ENCODE peak calls at places on chromosomes 12 and 14, in seven cellular contexts. One of them, this sample, is unnamed.
A peak's percentile ranks its signal among the peaks of the same experiment; 100 is the strongest.

GRCh38 chr14:27050195-27050594 is 452.4 kb upstream of the NOVA1 start:
- DNase-seq in H9: no peak
- DNase-seq in neuronal stem cell: no peak
- DNase-seq in H1: no peak
- DNase-seq in mesenchymal stem cell: no peak
- DNase-seq in trophoblast cell: no peak
- DNase-seq in mesendoderm: no peak
- DNase-seq in this sample: no peak

GRCh38 chr12:125098676-125099406 is 33.6 kb downstream of the AACS start:
- DNase-seq in H9: no peak
- DNase-seq in mesenchymal stem cell: no peak
- DNase-seq in trophoblast cell: no peak
- DNase-seq in H1: no peak
- DNase-seq in neuronal stem cell: no peak
- DNase-seq in mesendoderm: peak; percentile 78
- DNase-seq in this sample: no peak

GRCh38 chr12:102740157-102741032 is 176.6 kb downstream of the PAH start:
- DNase-seq in trophoblast cell: no peak
- DNase-seq in mesenchymal stem cell: peak; percentile 47
- DNase-seq in neuronal stem cell: no peak
- DNase-seq in mesendoderm: peak; percentile 17
- DNase-seq in H1: no peak
- DNase-seq in H9: no peak
- DNase-seq in this sample: peak; percentile 36

GRCh38 chr14:70871863-70872677 is 35.2 kb upstream of the PCNX1 start:
- DNase-seq in mesenchymal stem cell: peak; percentile 44
- DNase-seq in H1: no peak
- DNase-seq in mesendoderm: no peak
- DNase-seq in trophoblast cell: no peak
- DNase-seq in H9: no peak
- DNase-seq in neuronal stem cell: no peak
- DNase-seq in this sample: no peak

GRCh38 chr14:94770251-94770749 is 387 bp upstream of the GSC start:
- DNase-seq in H1: no peak
- DNase-seq in trophoblast cell: no peak
- DNase-seq in neuronal stem cell: no peak
- DNase-seq in H9: no peak
- DNase-seq in mesenchymal stem cell: no peak
- DNase-seq in mesendoderm: peak; percentile 96
- DNase-seq in this sample: peak; percentile 20

GRCh38 chr14:97149775-97150174 is 352.6 kb downstream of the VRK1 start:
- DNase-seq in neuronal stem cell: no peak
- DNase-seq in H9: no peak
- DNase-seq in mesenchymal stem cell: no peak
- DNase-seq in mesendoderm: peak; percentile 18
- DNase-seq in H1: no peak
- DNase-seq in trophoblast cell: no peak
- DNase-seq in this sample: no peak

GRCh38 chr14:29671034-29671433 is 256.6 kb downstream of the PRKD1 start:
- DNase-seq in trophoblast cell: no peak
- DNase-seq in neuronal stem cell: no peak
- DNase-seq in mesendoderm: no peak
- DNase-seq in mesenchymal stem cell: peak; percentile 8
- DNase-seq in H1: no peak
- DNase-seq in H9: no peak
- DNase-seq in this sample: peak; percentile 26

GRCh38 chr12:56836800-56837663 is 73.9 kb downstream of the HSD17B6 start:
- DNase-seq in H9: no peak
- DNase-seq in trophoblast cell: peak; percentile 69
- DNase-seq in neuronal stem cell: no peak
- DNase-seq in mesendoderm: no peak
- DNase-seq in mesenchymal stem cell: peak; percentile 71
- DNase-seq in H1: no peak
- DNase-seq in this sample: peak; percentile 72

GRCh38 chr12:19462441-19462840 is 23.1 kb downstream of the AEBP2 start:
- DNase-seq in trophoblast cell: no peak
- DNase-seq in neuronal stem cell: no peak
- DNase-seq in H9: no peak
- DNase-seq in mesendoderm: no peak
- DNase-seq in mesenchymal stem cell: no peak
- DNase-seq in H1: no peak
- DNase-seq in this sample: no peak

GRCh38 chr12:45232771-45233372 is 17.0 kb downstream of the ANO6 start:
- DNase-seq in H1: no peak
- DNase-seq in mesendoderm: peak; percentile 91
- DNase-seq in trophoblast cell: peak; percentile 85
- DNase-seq in H9: peak; percentile 70
- DNase-seq in mesenchymal stem cell: peak; percentile 99
- DNase-seq in neuronal stem cell: no peak
- DNase-seq in this sample: peak; percentile 98

GRCh38 chr12:22083167-22083566 is 37.1 kb downstream of the CMAS start:
- DNase-seq in H1: no peak
- DNase-seq in neuronal stem cell: no peak
- DNase-seq in mesendoderm: no peak
- DNase-seq in mesenchymal stem cell: peak; percentile 52
- DNase-seq in trophoblast cell: peak; percentile 30
- DNase-seq in H9: no peak
- DNase-seq in this sample: peak; percentile 35

GRCh38 chr14:101972126-101972785 is 7.9 kb downstream of the DYNC1H1 start:
- DNase-seq in neuronal stem cell: no peak
- DNase-seq in H1: no peak
- DNase-seq in H9: no peak
- DNase-seq in trophoblast cell: peak; percentile 94
- DNase-seq in mesenchymal stem cell: peak; percentile 98
- DNase-seq in mesendoderm: peak; percentile 92
- DNase-seq in this sample: peak; percentile 100

GRCh38 chr12:52367876-52368275 is 595 bp upstream of the KRT85 start:
- DNase-seq in H1: no peak
- DNase-seq in mesenchymal stem cell: no peak
- DNase-seq in H9: no peak
- DNase-seq in trophoblast cell: no peak
- DNase-seq in mesendoderm: no peak
- DNase-seq in neuronal stem cell: no peak
- DNase-seq in this sample: no peak

GRCh38 chr14:89607453-89607852 is 190.4 kb upstream of the FOXN3 start:
- DNase-seq in neuronal stem cell: no peak
- DNase-seq in mesenchymal stem cell: no peak
- DNase-seq in mesendoderm: no peak
- DNase-seq in H9: no peak
- DNase-seq in H1: no peak
- DNase-seq in trophoblast cell: no peak
- DNase-seq in this sample: peak; percentile 40

GRCh38 chr12:90627180-90627896 is 327.6 kb downstream of the CCER1 start:
- DNase-seq in mesenchymal stem cell: peak; percentile 26
- DNase-seq in mesendoderm: no peak
- DNase-seq in trophoblast cell: no peak
- DNase-seq in H9: no peak
- DNase-seq in H1: no peak
- DNase-seq in neuronal stem cell: no peak
- DNase-seq in this sample: peak; percentile 48

GRCh38 chr14:91228112-91229004 is 16.1 kb downstream of the GPR68 start:
- DNase-seq in trophoblast cell: no peak
- DNase-seq in mesenchymal stem cell: peak; percentile 59
- DNase-seq in H1: no peak
- DNase-seq in mesendoderm: peak; percentile 27
- DNase-seq in H9: peak; percentile 80
- DNase-seq in neuronal stem cell: no peak
- DNase-seq in this sample: peak; percentile 84

GRCh38 chr12:114186241-114187002 is 219.5 kb downstream of the TBX5 start:
- DNase-seq in trophoblast cell: no peak
- DNase-seq in neuronal stem cell: peak; percentile 23
- DNase-seq in H1: peak; percentile 53
- DNase-seq in mesenchymal stem cell: no peak
- DNase-seq in H9: peak; percentile 85
- DNase-seq in mesendoderm: peak; percentile 76
- DNase-seq in this sample: no peak

GRCh38 chr12:78555802-78556201 is 308.8 kb upstream of the SYT1 start:
- DNase-seq in mesendoderm: peak; percentile 45
- DNase-seq in trophoblast cell: no peak
- DNase-seq in mesenchymal stem cell: no peak
- DNase-seq in neuronal stem cell: no peak
- DNase-seq in H1: no peak
- DNase-seq in H9: no peak
- DNase-seq in this sample: no peak

GRCh38 chr14:64806202-64806861 is 73.4 kb downstream of the SPTB start:
- DNase-seq in trophoblast cell: no peak
- DNase-seq in H9: no peak
- DNase-seq in neuronal stem cell: no peak
- DNase-seq in H1: no peak
- DNase-seq in mesendoderm: no peak
- DNase-seq in mesenchymal stem cell: peak; percentile 83
- DNase-seq in this sample: peak; percentile 92

GRCh38 chr12:63826002-63826585 is 18.4 kb upstream of the SRGAP1 start:
- DNase-seq in neuronal stem cell: peak; percentile 29
- DNase-seq in H1: no peak
- DNase-seq in mesenchymal stem cell: peak; percentile 75
- DNase-seq in mesendoderm: peak; percentile 55
- DNase-seq in H9: no peak
- DNase-seq in trophoblast cell: no peak
- DNase-seq in this sample: peak; percentile 82

GRCh38 chr12:104672501-104673265 is 215.9 kb downstream of the CHST11 start:
- DNase-seq in H9: no peak
- DNase-seq in trophoblast cell: peak; percentile 17
- DNase-seq in H1: no peak
- DNase-seq in mesendoderm: no peak
- DNase-seq in mesenchymal stem cell: peak; percentile 40
- DNase-seq in neuronal stem cell: no peak
- DNase-seq in this sample: no peak

GRCh38 chr14:59107819-59108218 is 80.6 kb upstream of the DAAM1 start:
- DNase-seq in neuronal stem cell: no peak
- DNase-seq in H9: no peak
- DNase-seq in mesendoderm: no peak
- DNase-seq in H1: no peak
- DNase-seq in mesenchymal stem cell: no peak
- DNase-seq in trophoblast cell: no peak
- DNase-seq in this sample: no peak

GRCh38 chr14:96194262-96194656 is 10.4 kb upstream of the BDKRB2 start:
- DNase-seq in mesendoderm: no peak
- DNase-seq in mesenchymal stem cell: no peak
- DNase-seq in neuronal stem cell: no peak
- DNase-seq in H9: no peak
- DNase-seq in H1: no peak
- DNase-seq in trophoblast cell: no peak
- DNase-seq in this sample: no peak

GRCh38 chr12:78684419-78684818 is 180.2 kb upstream of the SYT1 start:
- DNase-seq in H9: no peak
- DNase-seq in mesendoderm: no peak
- DNase-seq in mesenchymal stem cell: no peak
- DNase-seq in trophoblast cell: no peak
- DNase-seq in neuronal stem cell: no peak
- DNase-seq in H1: no peak
- DNase-seq in this sample: no peak

GRCh38 chr14:53186532-53186931 is 33.4 kb upstream of the DDHD1 start:
- DNase-seq in mesenchymal stem cell: no peak
- DNase-seq in mesendoderm: no peak
- DNase-seq in H1: no peak
- DNase-seq in trophoblast cell: no peak
- DNase-seq in neuronal stem cell: no peak
- DNase-seq in H9: no peak
- DNase-seq in this sample: no peak
- H2BK5ac ChIP-seq in mesenchymal stem cell: no peak overlapping the region
- H2BK5ac ChIP-seq in mesendoderm: no peak overlapping the region
- H2BK5ac ChIP-seq in H1: no peak overlapping the region
- H2BK5ac ChIP-seq in trophoblast cell: no peak overlapping the region
- H2BK5ac ChIP-seq in neuronal stem cell: no peak overlapping the region
- H2BK5ac ChIP-seq in H9: no peak overlapping the region
- H2BK5ac ChIP-seq in this sample: no peak overlapping the region

GRCh38 chr12:50073712-50074111 is 11.4 kb upstream of the SMARCD1 start:
- DNase-seq in H9: no peak
- DNase-seq in mesenchymal stem cell: no peak
- DNase-seq in H1: no peak
- DNase-seq in trophoblast cell: no peak
- DNase-seq in mesendoderm: no peak
- DNase-seq in neuronal stem cell: no peak
- DNase-seq in this sample: no peak
- H2BK5ac ChIP-seq in H9: no peak overlapping the region
- H2BK5ac ChIP-seq in mesenchymal stem cell: no peak overlapping the region
- H2BK5ac ChIP-seq in H1: no peak overlapping the region
- H2BK5ac ChIP-seq in trophoblast cell: no peak overlapping the region
- H2BK5ac ChIP-seq in mesendoderm: no peak overlapping the region
- H2BK5ac ChIP-seq in neuronal stem cell: no peak overlapping the region
- H2BK5ac ChIP-seq in this sample: no peak overlapping the region

DNA sequence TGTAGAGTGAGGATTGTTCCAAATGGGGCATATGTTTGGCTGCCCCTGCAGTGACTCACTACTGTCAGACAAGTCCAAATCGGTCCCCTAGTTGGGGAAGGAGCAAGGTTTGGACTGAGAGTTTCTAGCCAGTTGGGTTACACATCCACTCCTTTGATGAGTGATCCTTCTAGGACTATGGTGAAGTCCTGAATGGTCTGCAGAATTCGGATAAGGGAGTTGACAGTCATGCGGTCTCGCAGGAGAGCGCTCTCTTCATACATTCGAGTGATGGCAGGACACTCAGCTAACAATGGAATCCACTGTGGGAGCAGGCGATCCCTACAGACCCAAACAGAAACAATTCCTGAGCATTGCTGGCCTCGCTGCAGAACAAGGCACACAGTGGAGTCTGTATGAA is 61.5 kb upstream of the SINHCAF start:
- DNase-seq in mesenchymal stem cell: no peak
- DNase-seq in mesendoderm: peak; percentile 63
- DNase-seq in neuronal stem cell: peak; percentile 8
- DNase-seq in H1: no peak
- DNase-seq in H9: peak; percentile 48
- DNase-seq in trophoblast cell: no peak
- DNase-seq in this sample: no peak
- H2BK5ac ChIP-seq in mesenchymal stem cell: no peak overlapping the region
- H2BK5ac ChIP-seq in mesendoderm: no peak overlapping the region
- H2BK5ac ChIP-seq in neuronal stem cell: no peak overlapping the region
- H2BK5ac ChIP-seq in H1: peak overlapping the region; percentile 99
- H2BK5ac ChIP-seq in H9: peak overlapping the region; percentile 99
- H2BK5ac ChIP-seq in trophoblast cell: peak overlapping the region; percentile 33
- H2BK5ac ChIP-seq in this sample: no peak overlapping the region

DNA sequence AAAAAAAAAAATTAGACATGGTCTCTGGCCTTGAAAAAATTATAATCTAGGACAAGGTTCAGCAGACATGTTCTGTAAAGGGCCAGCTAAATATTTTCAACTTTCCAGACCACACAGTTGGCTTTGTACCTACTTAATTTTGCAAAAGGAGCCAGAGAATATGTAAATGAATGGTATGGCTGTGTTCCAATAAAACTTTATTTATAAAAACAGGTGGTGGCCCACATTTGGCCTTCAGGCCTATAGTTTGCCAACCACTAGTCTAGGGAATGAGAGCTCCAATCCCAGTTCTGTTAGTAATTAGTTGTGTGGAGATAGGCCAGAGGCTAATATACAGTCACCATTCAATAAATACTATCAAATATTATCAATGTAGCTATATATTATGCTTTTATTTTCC is 29.3 kb upstream of the PWP1 start:
- DNase-seq in H9: no peak
- DNase-seq in trophoblast cell: no peak
- DNase-seq in mesenchymal stem cell: no peak
- DNase-seq in mesendoderm: no peak
- DNase-seq in neuronal stem cell: no peak
- DNase-seq in H1: no peak
- DNase-seq in this sample: no peak
- H2BK5ac ChIP-seq in H9: no peak overlapping the region
- H2BK5ac ChIP-seq in trophoblast cell: no peak overlapping the region
- H2BK5ac ChIP-seq in mesenchymal stem cell: no peak overlapping the region
- H2BK5ac ChIP-seq in mesendoderm: no peak overlapping the region
- H2BK5ac ChIP-seq in neuronal stem cell: no peak overlapping the region
- H2BK5ac ChIP-seq in H1: no peak overlapping the region
- H2BK5ac ChIP-seq in this sample: no peak overlapping the region

This sample was measured in IMR-90.